ENCODE peak calls at places on chromosomes 5 and 9, in ten cellular contexts. One of them, this sample, is unnamed.

GRCh38 chr5:96601811-96602244 is 60.3 kb upstream of the CAST start:
- DNase-seq in T-cell: no peak
- DNase-seq in activated CD4-positive, alpha-beta T cell treated with anti-CD3 and anti-CD28 coated beads for 1 hour: no peak
- DNase-seq in HEK293T: peak
- DNase-seq in left lobe of liver: no peak
- DNase-seq in stimulated activated naive B cell treated with anti-CD40 and anti-IgM and Interleukin-4, amounts not matched to agents 10 μg/mL and 1 μg/mL and 100 μg/mL, for 72 hours: peak
- DNase-seq in NCI-H1694: peak
- DNase-seq in GM12891: peak
- DNase-seq in NCI-H345: peak
- DNase-seq in Panc1: peak
- DNase-seq in this sample: peak

GRCh38 chr5:76175821-76176403 is 92.7 kb downstream of the SV2C start:
- DNase-seq in Panc1: no peak
- DNase-seq in stimulated activated naive B cell treated with anti-CD40 and anti-IgM and Interleukin-4, amounts not matched to agents 10 μg/mL and 1 μg/mL and 100 μg/mL, for 72 hours: peak
- DNase-seq in HEK293T: no peak
- DNase-seq in left lobe of liver: no peak
- DNase-seq in GM12891: peak
- DNase-seq in activated CD4-positive, alpha-beta T cell treated with anti-CD3 and anti-CD28 coated beads for 1 hour: no peak
- DNase-seq in T-cell: no peak
- DNase-seq in NCI-H1694: no peak
- DNase-seq in NCI-H345: no peak
- DNase-seq in this sample: no peak

GRCh38 chr5:119032653-119033052 is 38.2 kb upstream of the DMXL1 start:
- DNase-seq in NCI-H345: no peak
- DNase-seq in Panc1: no peak
- DNase-seq in NCI-H1694: no peak
- DNase-seq in left lobe of liver: no peak
- DNase-seq in HEK293T: no peak
- DNase-seq in GM12891: no peak
- DNase-seq in activated CD4-positive, alpha-beta T cell treated with anti-CD3 and anti-CD28 coated beads for 1 hour: no peak
- DNase-seq in stimulated activated naive B cell treated with anti-CD40 and anti-IgM and Interleukin-4, amounts not matched to agents 10 μg/mL and 1 μg/mL and 100 μg/mL, for 72 hours: no peak
- DNase-seq in T-cell: no peak
- DNase-seq in this sample: no peak

GRCh38 chr5:120139039-120139438 is 325.1 kb upstream of the PRR16 start:
- DNase-seq in stimulated activated naive B cell treated with anti-CD40 and anti-IgM and Interleukin-4, amounts not matched to agents 10 μg/mL and 1 μg/mL and 100 μg/mL, for 72 hours: no peak
- DNase-seq in GM12891: no peak
- DNase-seq in Panc1: peak
- DNase-seq in activated CD4-positive, alpha-beta T cell treated with anti-CD3 and anti-CD28 coated beads for 1 hour: no peak
- DNase-seq in NCI-H1694: no peak
- DNase-seq in T-cell: no peak
- DNase-seq in HEK293T: no peak
- DNase-seq in left lobe of liver: no peak
- DNase-seq in NCI-H345: no peak
- DNase-seq in this sample: no peak

GRCh38 chr5:159316519-159317383 is 13.5 kb downstream of the IL12B start:
- DNase-seq in activated CD4-positive, alpha-beta T cell treated with anti-CD3 and anti-CD28 coated beads for 1 hour: peak
- DNase-seq in HEK293T: peak
- DNase-seq in NCI-H345: peak
- DNase-seq in NCI-H1694: peak
- DNase-seq in GM12891: no peak
- DNase-seq in stimulated activated naive B cell treated with anti-CD40 and anti-IgM and Interleukin-4, amounts not matched to agents 10 μg/mL and 1 μg/mL and 100 μg/mL, for 72 hours: no peak
- DNase-seq in T-cell: peak
- DNase-seq in Panc1: peak
- DNase-seq in left lobe of liver: no peak
- DNase-seq in this sample: peak

GRCh38 chr5:145852990-145853389 is 17.8 kb upstream of the PRELID2 start:
- DNase-seq in NCI-H345: no peak
- DNase-seq in activated CD4-positive, alpha-beta T cell treated with anti-CD3 and anti-CD28 coated beads for 1 hour: no peak
- DNase-seq in Panc1: no peak
- DNase-seq in T-cell: no peak
- DNase-seq in GM12891: no peak
- DNase-seq in stimulated activated naive B cell treated with anti-CD40 and anti-IgM and Interleukin-4, amounts not matched to agents 10 μg/mL and 1 μg/mL and 100 μg/mL, for 72 hours: no peak
- DNase-seq in NCI-H1694: no peak
- DNase-seq in left lobe of liver: no peak
- DNase-seq in HEK293T: no peak
- DNase-seq in this sample: no peak

GRCh38 chr5:154288145-154288544 is 97.6 kb downstream of the GALNT10 start:
- DNase-seq in NCI-H345: no peak
- DNase-seq in HEK293T: no peak
- DNase-seq in NCI-H1694: no peak
- DNase-seq in GM12891: no peak
- DNase-seq in Panc1: no peak
- DNase-seq in T-cell: no peak
- DNase-seq in left lobe of liver: no peak
- DNase-seq in stimulated activated naive B cell treated with anti-CD40 and anti-IgM and Interleukin-4, amounts not matched to agents 10 μg/mL and 1 μg/mL and 100 μg/mL, for 72 hours: no peak
- DNase-seq in activated CD4-positive, alpha-beta T cell treated with anti-CD3 and anti-CD28 coated beads for 1 hour: no peak
- DNase-seq in this sample: no peak

GRCh38 chr5:132251220-132251725 is 6.2 kb upstream of the PDLIM4 start:
- DNase-seq in stimulated activated naive B cell treated with anti-CD40 and anti-IgM and Interleukin-4, amounts not matched to agents 10 μg/mL and 1 μg/mL and 100 μg/mL, for 72 hours: no peak
- DNase-seq in NCI-H345: no peak
- DNase-seq in Panc1: no peak
- DNase-seq in NCI-H1694: no peak
- DNase-seq in GM12891: no peak
- DNase-seq in HEK293T: no peak
- DNase-seq in left lobe of liver: no peak
- DNase-seq in activated CD4-positive, alpha-beta T cell treated with anti-CD3 and anti-CD28 coated beads for 1 hour: no peak
- DNase-seq in T-cell: no peak
- DNase-seq in this sample: no peak

GRCh38 chr9:77025146-77025545 is 5.7 kb downstream of the FOXB2 start:
- DNase-seq in left lobe of liver: no peak
- DNase-seq in Panc1: no peak
- DNase-seq in T-cell: no peak
- DNase-seq in HEK293T: no peak
- DNase-seq in stimulated activated naive B cell treated with anti-CD40 and anti-IgM and Interleukin-4, amounts not matched to agents 10 μg/mL and 1 μg/mL and 100 μg/mL, for 72 hours: no peak
- DNase-seq in NCI-H1694: no peak
- DNase-seq in GM12891: no peak
- DNase-seq in NCI-H345: no peak
- DNase-seq in activated CD4-positive, alpha-beta T cell treated with anti-CD3 and anti-CD28 coated beads for 1 hour: no peak
- DNase-seq in this sample: no peak

GRCh38 chr9:115649991-115650472 is 503.6 kb upstream of the PAPPA start:
- DNase-seq in T-cell: no peak
- DNase-seq in Panc1: no peak
- DNase-seq in activated CD4-positive, alpha-beta T cell treated with anti-CD3 and anti-CD28 coated beads for 1 hour: no peak
- DNase-seq in GM12891: no peak
- DNase-seq in HEK293T: no peak
- DNase-seq in NCI-H1694: no peak
- DNase-seq in left lobe of liver: peak
- DNase-seq in NCI-H345: no peak
- DNase-seq in stimulated activated naive B cell treated with anti-CD40 and anti-IgM and Interleukin-4, amounts not matched to agents 10 μg/mL and 1 μg/mL and 100 μg/mL, for 72 hours: no peak
- DNase-seq in this sample: no peak

GRCh38 chr5:149069711-149070110 is 6.8 kb upstream of the SH3TC2 start:
- DNase-seq in left lobe of liver: no peak
- DNase-seq in activated CD4-positive, alpha-beta T cell treated with anti-CD3 and anti-CD28 coated beads for 1 hour: no peak
- DNase-seq in HEK293T: no peak
- DNase-seq in Panc1: no peak
- DNase-seq in GM12891: no peak
- DNase-seq in NCI-H345: no peak
- DNase-seq in NCI-H1694: no peak
- DNase-seq in T-cell: no peak
- DNase-seq in stimulated activated naive B cell treated with anti-CD40 and anti-IgM and Interleukin-4, amounts not matched to agents 10 μg/mL and 1 μg/mL and 100 μg/mL, for 72 hours: no peak
- DNase-seq in this sample: no peak

GRCh38 chr9:92890761-92891160 is 12.9 kb upstream of the ZNF484 start:
- DNase-seq in NCI-H345: no peak
- DNase-seq in stimulated activated naive B cell treated with anti-CD40 and anti-IgM and Interleukin-4, amounts not matched to agents 10 μg/mL and 1 μg/mL and 100 μg/mL, for 72 hours: no peak
- DNase-seq in HEK293T: no peak
- DNase-seq in GM12891: no peak
- DNase-seq in activated CD4-positive, alpha-beta T cell treated with anti-CD3 and anti-CD28 coated beads for 1 hour: no peak
- DNase-seq in left lobe of liver: no peak
- DNase-seq in NCI-H1694: no peak
- DNase-seq in Panc1: no peak
- DNase-seq in T-cell: no peak
- DNase-seq in this sample: no peak

GRCh38 chr9:36791204-36791948 is 218.7 kb downstream of the MELK start:
- DNase-seq in stimulated activated naive B cell treated with anti-CD40 and anti-IgM and Interleukin-4, amounts not matched to agents 10 μg/mL and 1 μg/mL and 100 μg/mL, for 72 hours: no peak
- DNase-seq in NCI-H345: no peak
- DNase-seq in T-cell: no peak
- DNase-seq in HEK293T: no peak
- DNase-seq in left lobe of liver: no peak
- DNase-seq in NCI-H1694: no peak
- DNase-seq in Panc1: no peak
- DNase-seq in GM12891: no peak
- DNase-seq in activated CD4-positive, alpha-beta T cell treated with anti-CD3 and anti-CD28 coated beads for 1 hour: no peak
- DNase-seq in this sample: peak

GRCh38 chr5:66207800-66208561 is 63.9 kb downstream of the SREK1 start:
- DNase-seq in NCI-H1694: no peak
- DNase-seq in GM12891: no peak
- DNase-seq in HEK293T: no peak
- DNase-seq in NCI-H345: no peak
- DNase-seq in stimulated activated naive B cell treated with anti-CD40 and anti-IgM and Interleukin-4, amounts not matched to agents 10 μg/mL and 1 μg/mL and 100 μg/mL, for 72 hours: no peak
- DNase-seq in left lobe of liver: no peak
- DNase-seq in activated CD4-positive, alpha-beta T cell treated with anti-CD3 and anti-CD28 coated beads for 1 hour: no peak
- DNase-seq in T-cell: no peak
- DNase-seq in Panc1: no peak
- DNase-seq in this sample: peak

GRCh38 chr5:62124266-62124665 is 181.7 kb upstream of the KIF2A start:
- DNase-seq in activated CD4-positive, alpha-beta T cell treated with anti-CD3 and anti-CD28 coated beads for 1 hour: no peak
- DNase-seq in GM12891: no peak
- DNase-seq in left lobe of liver: no peak
- DNase-seq in NCI-H345: peak
- DNase-seq in NCI-H1694: no peak
- DNase-seq in T-cell: no peak
- DNase-seq in Panc1: no peak
- DNase-seq in HEK293T: no peak
- DNase-seq in stimulated activated naive B cell treated with anti-CD40 and anti-IgM and Interleukin-4, amounts not matched to agents 10 μg/mL and 1 μg/mL and 100 μg/mL, for 72 hours: no peak
- DNase-seq in this sample: no peak

GRCh38 chr9:102587231-102587630 is 407.9 kb upstream of the CYLC2 start:
- DNase-seq in left lobe of liver: no peak
- DNase-seq in GM12891: no peak
- DNase-seq in stimulated activated naive B cell treated with anti-CD40 and anti-IgM and Interleukin-4, amounts not matched to agents 10 μg/mL and 1 μg/mL and 100 μg/mL, for 72 hours: no peak
- DNase-seq in HEK293T: no peak
- DNase-seq in NCI-H345: peak
- DNase-seq in T-cell: no peak
- DNase-seq in Panc1: no peak
- DNase-seq in activated CD4-positive, alpha-beta T cell treated with anti-CD3 and anti-CD28 coated beads for 1 hour: no peak
- DNase-seq in NCI-H1694: no peak
- DNase-seq in this sample: no peak

GRCh38 chr5:134003064-134003956 is 1.5 kb downstream of the VDAC1 start:
- DNase-seq in HEK293T: no peak
- DNase-seq in NCI-H1694: no peak
- DNase-seq in activated CD4-positive, alpha-beta T cell treated with anti-CD3 and anti-CD28 coated beads for 1 hour: no peak
- DNase-seq in left lobe of liver: no peak
- DNase-seq in stimulated activated naive B cell treated with anti-CD40 and anti-IgM and Interleukin-4, amounts not matched to agents 10 μg/mL and 1 μg/mL and 100 μg/mL, for 72 hours: no peak
- DNase-seq in T-cell: no peak
- DNase-seq in NCI-H345: no peak
- DNase-seq in Panc1: no peak
- DNase-seq in GM12891: no peak
- DNase-seq in this sample: no peak

GRCh38 chr5:77876862-77877502 is 100.8 kb upstream of the TBCA start:
- DNase-seq in GM12891: no peak
- DNase-seq in Panc1: no peak
- DNase-seq in activated CD4-positive, alpha-beta T cell treated with anti-CD3 and anti-CD28 coated beads for 1 hour: no peak
- DNase-seq in HEK293T: no peak
- DNase-seq in NCI-H345: no peak
- DNase-seq in left lobe of liver: no peak
- DNase-seq in stimulated activated naive B cell treated with anti-CD40 and anti-IgM and Interleukin-4, amounts not matched to agents 10 μg/mL and 1 μg/mL and 100 μg/mL, for 72 hours: no peak
- DNase-seq in NCI-H1694: no peak
- DNase-seq in T-cell: no peak
- DNase-seq in this sample: no peak

GRCh38 chr9:31272456-31273295 is 1111.8 kb upstream of the ACO1 start:
- DNase-seq in NCI-H1694: no peak
- DNase-seq in Panc1: no peak
- DNase-seq in stimulated activated naive B cell treated with anti-CD40 and anti-IgM and Interleukin-4, amounts not matched to agents 10 μg/mL and 1 μg/mL and 100 μg/mL, for 72 hours: no peak
- DNase-seq in activated CD4-positive, alpha-beta T cell treated with anti-CD3 and anti-CD28 coated beads for 1 hour: no peak
- DNase-seq in left lobe of liver: no peak
- DNase-seq in HEK293T: no peak
- DNase-seq in GM12891: no peak
- DNase-seq in T-cell: no peak
- DNase-seq in NCI-H345: no peak
- DNase-seq in this sample: no peak

GRCh38 chr9:503331-503730 is 288.7 kb downstream of the DOCK8 start:
- DNase-seq in HEK293T: no peak
- DNase-seq in Panc1: no peak
- DNase-seq in T-cell: no peak
- DNase-seq in GM12891: no peak
- DNase-seq in activated CD4-positive, alpha-beta T cell treated with anti-CD3 and anti-CD28 coated beads for 1 hour: no peak
- DNase-seq in stimulated activated naive B cell treated with anti-CD40 and anti-IgM and Interleukin-4, amounts not matched to agents 10 μg/mL and 1 μg/mL and 100 μg/mL, for 72 hours: no peak
- DNase-seq in NCI-H345: no peak
- DNase-seq in left lobe of liver: no peak
- DNase-seq in NCI-H1694: no peak
- DNase-seq in this sample: no peak

GRCh38 chr5:78215565-78215964 is 78.9 kb downstream of the AP3B1 start:
- DNase-seq in GM12891: no peak
- DNase-seq in stimulated activated naive B cell treated with anti-CD40 and anti-IgM and Interleukin-4, amounts not matched to agents 10 μg/mL and 1 μg/mL and 100 μg/mL, for 72 hours: no peak
- DNase-seq in T-cell: no peak
- DNase-seq in NCI-H1694: no peak
- DNase-seq in left lobe of liver: no peak
- DNase-seq in activated CD4-positive, alpha-beta T cell treated with anti-CD3 and anti-CD28 coated beads for 1 hour: no peak
- DNase-seq in HEK293T: no peak
- DNase-seq in Panc1: no peak
- DNase-seq in NCI-H345: no peak
- DNase-seq in this sample: no peak

GRCh38 chr9:1217076-1217475 is 166.9 kb downstream of the DMRT2 start:
- DNase-seq in GM12891: no peak
- DNase-seq in stimulated activated naive B cell treated with anti-CD40 and anti-IgM and Interleukin-4, amounts not matched to agents 10 μg/mL and 1 μg/mL and 100 μg/mL, for 72 hours: no peak
- DNase-seq in left lobe of liver: no peak
- DNase-seq in NCI-H345: no peak
- DNase-seq in T-cell: no peak
- DNase-seq in Panc1: no peak
- DNase-seq in HEK293T: no peak
- DNase-seq in NCI-H1694: no peak
- DNase-seq in activated CD4-positive, alpha-beta T cell treated with anti-CD3 and anti-CD28 coated beads for 1 hour: no peak
- DNase-seq in this sample: peak

GRCh38 chr9:89890326-89890980 is 285.6 kb downstream of the GADD45G start:
- DNase-seq in GM12891: no peak
- DNase-seq in NCI-H1694: no peak
- DNase-seq in HEK293T: no peak
- DNase-seq in NCI-H345: no peak
- DNase-seq in stimulated activated naive B cell treated with anti-CD40 and anti-IgM and Interleukin-4, amounts not matched to agents 10 μg/mL and 1 μg/mL and 100 μg/mL, for 72 hours: no peak
- DNase-seq in left lobe of liver: peak
- DNase-seq in activated CD4-positive, alpha-beta T cell treated with anti-CD3 and anti-CD28 coated beads for 1 hour: no peak
- DNase-seq in T-cell: no peak
- DNase-seq in Panc1: no peak
- DNase-seq in this sample: no peak

GRCh38 chr9:31807574-31808256 is 576.7 kb upstream of the ACO1 start:
- DNase-seq in NCI-H345: no peak
- DNase-seq in HEK293T: peak
- DNase-seq in left lobe of liver: no peak
- DNase-seq in GM12891: no peak
- DNase-seq in T-cell: no peak
- DNase-seq in stimulated activated naive B cell treated with anti-CD40 and anti-IgM and Interleukin-4, amounts not matched to agents 10 μg/mL and 1 μg/mL and 100 μg/mL, for 72 hours: no peak
- DNase-seq in NCI-H1694: no peak
- DNase-seq in Panc1: no peak
- DNase-seq in activated CD4-positive, alpha-beta T cell treated with anti-CD3 and anti-CD28 coated beads for 1 hour: no peak
- DNase-seq in this sample: no peak

GRCh38 chr9:36319806-36320205 is 61.6 kb upstream of the GNE start:
- DNase-seq in NCI-H1694: no peak
- DNase-seq in HEK293T: no peak
- DNase-seq in activated CD4-positive, alpha-beta T cell treated with anti-CD3 and anti-CD28 coated beads for 1 hour: no peak
- DNase-seq in T-cell: no peak
- DNase-seq in left lobe of liver: no peak
- DNase-seq in stimulated activated naive B cell treated with anti-CD40 and anti-IgM and Interleukin-4, amounts not matched to agents 10 μg/mL and 1 μg/mL and 100 μg/mL, for 72 hours: no peak
- DNase-seq in Panc1: no peak
- DNase-seq in NCI-H345: no peak
- DNase-seq in GM12891: no peak
- DNase-seq in this sample: no peak

GRCh38 chr9:137721479-137721878 is 102.7 kb downstream of the EHMT1 start:
- DNase-seq in left lobe of liver: no peak
- DNase-seq in Panc1: no peak
- DNase-seq in activated CD4-positive, alpha-beta T cell treated with anti-CD3 and anti-CD28 coated beads for 1 hour: peak
- DNase-seq in T-cell: no peak
- DNase-seq in NCI-H1694: no peak
- DNase-seq in HEK293T: no peak
- DNase-seq in stimulated activated naive B cell treated with anti-CD40 and anti-IgM and Interleukin-4, amounts not matched to agents 10 μg/mL and 1 μg/mL and 100 μg/mL, for 72 hours: no peak
- DNase-seq in GM12891: no peak
- DNase-seq in NCI-H345: no peak
- DNase-seq in this sample: no peak

GRCh38 chr5:90824436-90824835 is 265.8 kb downstream of the ADGRV1 start:
- DNase-seq in NCI-H1694: no peak
- DNase-seq in NCI-H345: no peak
- DNase-seq in HEK293T: no peak
- DNase-seq in stimulated activated naive B cell treated with anti-CD40 and anti-IgM and Interleukin-4, amounts not matched to agents 10 μg/mL and 1 μg/mL and 100 μg/mL, for 72 hours: no peak
- DNase-seq in GM12891: no peak
- DNase-seq in T-cell: no peak
- DNase-seq in left lobe of liver: no peak
- DNase-seq in activated CD4-positive, alpha-beta T cell treated with anti-CD3 and anti-CD28 coated beads for 1 hour: no peak
- DNase-seq in Panc1: no peak
- DNase-seq in this sample: no peak

GRCh38 chr5:130616161-130616560 is 548.9 kb downstream of the HINT1 start:
- DNase-seq in stimulated activated naive B cell treated with anti-CD40 and anti-IgM and Interleukin-4, amounts not matched to agents 10 μg/mL and 1 μg/mL and 100 μg/mL, for 72 hours: no peak
- DNase-seq in Panc1: no peak
- DNase-seq in HEK293T: no peak
- DNase-seq in GM12891: no peak
- DNase-seq in NCI-H345: no peak
- DNase-seq in left lobe of liver: no peak
- DNase-seq in NCI-H1694: no peak
- DNase-seq in activated CD4-positive, alpha-beta T cell treated with anti-CD3 and anti-CD28 coated beads for 1 hour: no peak
- DNase-seq in T-cell: no peak
- DNase-seq in this sample: peak